ENCODE peak calls at places on chromosomes 3 and 15, in ten cellular contexts. One of them, this sample, is unnamed.
A peak's percentile ranks its signal among the peaks of the same experiment; 100 is the strongest.

GRCh38 chr3:180059351-180059750 is 22.6 kb upstream of the PEX5L start:
- DNase-seq in A673: no peak
- DNase-seq in cardiac muscle cell: no peak
- DNase-seq in HEK293T: no peak
- DNase-seq in heart left ventricle: no peak
- DNase-seq in hepatic stellate cell: no peak
- DNase-seq in AG04450: no peak
- DNase-seq in AG09319: no peak
- DNase-seq in AML-193: no peak
- DNase-seq in GM06990: no peak
- DNase-seq in this sample: no peak

GRCh38 chr15:31605467-31605931 is 278.9 kb downstream of the KLF13 start:
- DNase-seq in A673: peak; percentile 15
- DNase-seq in cardiac muscle cell: peak; percentile 31
- DNase-seq in HEK293T: no peak
- DNase-seq in heart left ventricle: no peak
- DNase-seq in hepatic stellate cell: peak; percentile 56
- DNase-seq in AG04450: no peak
- DNase-seq in AG09319: no peak
- DNase-seq in AML-193: peak; percentile 24
- DNase-seq in GM06990: no peak
- DNase-seq in this sample: peak; percentile 67

GRCh38 chr3:88031543-88032148 is 27.2 kb downstream of the CGGBP1 start:
- DNase-seq in A673: peak; percentile 24
- DNase-seq in cardiac muscle cell: no peak
- DNase-seq in HEK293T: no peak
- DNase-seq in heart left ventricle: no peak
- DNase-seq in hepatic stellate cell: peak; percentile 27
- DNase-seq in AG04450: no peak
- DNase-seq in AG09319: no peak
- DNase-seq in AML-193: peak; percentile 49
- DNase-seq in GM06990: peak; percentile 12
- DNase-seq in this sample: no peak

GRCh38 chr3:71684752-71685151 is 40.5 kb downstream of the EIF4E3 start:
- DNase-seq in A673: peak; percentile 67
- DNase-seq in cardiac muscle cell: no peak
- DNase-seq in HEK293T: no peak
- DNase-seq in heart left ventricle: no peak
- DNase-seq in hepatic stellate cell: peak; percentile 40
- DNase-seq in AG04450: peak; percentile 57
- DNase-seq in AG09319: peak; percentile 82
- DNase-seq in AML-193: no peak
- DNase-seq in GM06990: no peak
- DNase-seq in this sample: peak; percentile 79

GRCh38 chr3:184590795-184591194 is 29.2 kb downstream of the EPHB3 start:
- DNase-seq in A673: peak; percentile 47
- DNase-seq in cardiac muscle cell: no peak
- DNase-seq in HEK293T: no peak
- DNase-seq in heart left ventricle: peak; percentile 28
- DNase-seq in hepatic stellate cell: no peak
- DNase-seq in AG04450: no peak
- DNase-seq in AG09319: no peak
- DNase-seq in AML-193: no peak
- DNase-seq in GM06990: no peak
- DNase-seq in this sample: no peak

GRCh38 chr15:66232267-66232625 is 21.3 kb downstream of the MEGF11 start:
- DNase-seq in A673: no peak
- DNase-seq in cardiac muscle cell: no peak
- DNase-seq in HEK293T: no peak
- DNase-seq in heart left ventricle: no peak
- DNase-seq in hepatic stellate cell: no peak
- DNase-seq in AG04450: no peak
- DNase-seq in AG09319: no peak
- DNase-seq in AML-193: no peak
- DNase-seq in GM06990: no peak
- DNase-seq in this sample: no peak

GRCh38 chr15:70426065-70426821 is 328.5 kb upstream of the TLE3 start:
- DNase-seq in A673: no peak
- DNase-seq in cardiac muscle cell: no peak
- DNase-seq in HEK293T: peak; percentile 19
- DNase-seq in heart left ventricle: no peak
- DNase-seq in hepatic stellate cell: peak; percentile 27
- DNase-seq in AG04450: no peak
- DNase-seq in AG09319: no peak
- DNase-seq in AML-193: no peak
- DNase-seq in GM06990: no peak
- DNase-seq in this sample: no peak

GRCh38 chr15:85770014-85770721 is 24.6 kb downstream of the KLHL25 start:
- DNase-seq in A673: no peak
- DNase-seq in cardiac muscle cell: no peak
- DNase-seq in HEK293T: no peak
- DNase-seq in heart left ventricle: no peak
- DNase-seq in hepatic stellate cell: no peak
- DNase-seq in AG04450: no peak
- DNase-seq in AG09319: no peak
- DNase-seq in AML-193: no peak
- DNase-seq in GM06990: no peak
- DNase-seq in this sample: no peak

GRCh38 chr3:172074578-172074977 is 35.2 kb downstream of the FNDC3B start:
- DNase-seq in A673: no peak
- DNase-seq in cardiac muscle cell: no peak
- DNase-seq in HEK293T: no peak
- DNase-seq in heart left ventricle: no peak
- DNase-seq in hepatic stellate cell: no peak
- DNase-seq in AG04450: no peak
- DNase-seq in AG09319: no peak
- DNase-seq in AML-193: peak; percentile 99
- DNase-seq in GM06990: no peak
- DNase-seq in this sample: no peak

GRCh38 chr3:184289426-184289938 is 9.6 kb upstream of the PSMD2 start:
- DNase-seq in A673: peak; percentile 69
- DNase-seq in cardiac muscle cell: peak; percentile 53
- DNase-seq in HEK293T: peak; percentile 69
- DNase-seq in heart left ventricle: peak; percentile 44
- DNase-seq in hepatic stellate cell: peak; percentile 68
- DNase-seq in AG04450: no peak
- DNase-seq in AG09319: no peak
- DNase-seq in AML-193: peak; percentile 70
- DNase-seq in GM06990: peak; percentile 23
- DNase-seq in this sample: no peak

GRCh38 chr3:72724070-72724469 is 124.2 kb downstream of the SHQ1 start:
- DNase-seq in A673: no peak
- DNase-seq in cardiac muscle cell: no peak
- DNase-seq in HEK293T: no peak
- DNase-seq in heart left ventricle: no peak
- DNase-seq in hepatic stellate cell: no peak
- DNase-seq in AG04450: no peak
- DNase-seq in AG09319: no peak
- DNase-seq in AML-193: no peak
- DNase-seq in GM06990: no peak
- DNase-seq in this sample: peak; percentile 95

GRCh38 chr15:80567721-80568157 is 127.4 kb upstream of the ABHD17C start:
- DNase-seq in A673: peak; percentile 75
- DNase-seq in cardiac muscle cell: peak; percentile 74
- DNase-seq in HEK293T: peak; percentile 75
- DNase-seq in heart left ventricle: peak; percentile 50
- DNase-seq in hepatic stellate cell: peak; percentile 86
- DNase-seq in AG04450: peak; percentile 73
- DNase-seq in AG09319: peak; percentile 85
- DNase-seq in AML-193: peak; percentile 59
- DNase-seq in GM06990: no peak
- DNase-seq in this sample: no peak

GRCh38 chr3:71893120-71893519 is 108.2 kb upstream of the PROK2 start:
- DNase-seq in A673: no peak
- DNase-seq in cardiac muscle cell: no peak
- DNase-seq in HEK293T: no peak
- DNase-seq in heart left ventricle: no peak
- DNase-seq in hepatic stellate cell: no peak
- DNase-seq in AG04450: no peak
- DNase-seq in AG09319: no peak
- DNase-seq in AML-193: no peak
- DNase-seq in GM06990: no peak
- DNase-seq in this sample: no peak

GRCh38 chr3:51703776-51704510 is 2.9 kb upstream of the GRM2 start:
- DNase-seq in A673: no peak
- DNase-seq in cardiac muscle cell: no peak
- DNase-seq in HEK293T: no peak
- DNase-seq in heart left ventricle: no peak
- DNase-seq in hepatic stellate cell: no peak
- DNase-seq in AG04450: no peak
- DNase-seq in AG09319: no peak
- DNase-seq in AML-193: no peak
- DNase-seq in GM06990: no peak
- DNase-seq in this sample: peak; percentile 43

GRCh38 chr15:73232771-73233170 is 136.0 kb downstream of the HCN4 start:
- DNase-seq in A673: no peak
- DNase-seq in cardiac muscle cell: no peak
- DNase-seq in HEK293T: no peak
- DNase-seq in heart left ventricle: no peak
- DNase-seq in hepatic stellate cell: no peak
- DNase-seq in AG04450: no peak
- DNase-seq in AG09319: no peak
- DNase-seq in AML-193: no peak
- DNase-seq in GM06990: no peak
- DNase-seq in this sample: no peak

GRCh38 chr3:78871048-78871447 is 896.8 kb downstream of the ROBO1 start:
- DNase-seq in A673: no peak
- DNase-seq in cardiac muscle cell: no peak
- DNase-seq in HEK293T: no peak
- DNase-seq in heart left ventricle: no peak
- DNase-seq in hepatic stellate cell: no peak
- DNase-seq in AG04450: no peak
- DNase-seq in AG09319: no peak
- DNase-seq in AML-193: no peak
- DNase-seq in GM06990: no peak
- DNase-seq in this sample: no peak

GRCh38 chr3:58214484-58215316 is 3.9 kb upstream of the DNASE1L3 start:
- DNase-seq in A673: no peak
- DNase-seq in cardiac muscle cell: no peak
- DNase-seq in HEK293T: no peak
- DNase-seq in heart left ventricle: no peak
- DNase-seq in hepatic stellate cell: no peak
- DNase-seq in AG04450: no peak
- DNase-seq in AG09319: no peak
- DNase-seq in AML-193: peak; percentile 44
- DNase-seq in GM06990: peak; percentile 81
- DNase-seq in this sample: peak; percentile 83

GRCh38 chr3:45123030-45123429 is 23.1 kb downstream of the CDCP1 start:
- DNase-seq in A673: no peak
- DNase-seq in cardiac muscle cell: no peak
- DNase-seq in HEK293T: no peak
- DNase-seq in heart left ventricle: no peak
- DNase-seq in hepatic stellate cell: no peak
- DNase-seq in AG04450: peak; percentile 94
- DNase-seq in AG09319: peak; percentile 53
- DNase-seq in AML-193: no peak
- DNase-seq in GM06990: no peak
- DNase-seq in this sample: no peak

GRCh38 chr3:126512916-126513650 is 4.5 kb downstream of the UROC1 start:
- DNase-seq in A673: no peak
- DNase-seq in cardiac muscle cell: no peak
- DNase-seq in HEK293T: no peak
- DNase-seq in heart left ventricle: peak; percentile 25
- DNase-seq in hepatic stellate cell: no peak
- DNase-seq in AG04450: no peak
- DNase-seq in AG09319: no peak
- DNase-seq in AML-193: no peak
- DNase-seq in GM06990: no peak
- DNase-seq in this sample: no peak

GRCh38 chr3:123732447-123732846 is 147.6 kb upstream of the HACD2 start:
- DNase-seq in A673: no peak
- DNase-seq in cardiac muscle cell: no peak
- DNase-seq in HEK293T: no peak
- DNase-seq in heart left ventricle: no peak
- DNase-seq in hepatic stellate cell: peak; percentile 49
- DNase-seq in AG04450: peak; percentile 88
- DNase-seq in AG09319: no peak
- DNase-seq in AML-193: no peak
- DNase-seq in GM06990: no peak
- DNase-seq in this sample: peak; percentile 88

GRCh38 chr15:87354661-87355410 is 901.7 kb downstream of the NTRK3 start:
- DNase-seq in A673: no peak
- DNase-seq in cardiac muscle cell: no peak
- DNase-seq in HEK293T: no peak
- DNase-seq in heart left ventricle: no peak
- DNase-seq in hepatic stellate cell: peak; percentile 3
- DNase-seq in AG04450: no peak
- DNase-seq in AG09319: no peak
- DNase-seq in AML-193: no peak
- DNase-seq in GM06990: no peak
- DNase-seq in this sample: no peak

GRCh38 chr15:74317820-74318375 is 49.5 kb downstream of the CYP11A1 start:
- DNase-seq in A673: peak; percentile 95
- DNase-seq in cardiac muscle cell: no peak
- DNase-seq in HEK293T: no peak
- DNase-seq in heart left ventricle: peak; percentile 93
- DNase-seq in hepatic stellate cell: peak; percentile 88
- DNase-seq in AG04450: peak; percentile 48
- DNase-seq in AG09319: peak; percentile 83
- DNase-seq in AML-193: no peak
- DNase-seq in GM06990: no peak
- DNase-seq in this sample: no peak

GRCh38 chr3:129577356-129577755 is 29.1 kb downstream of the PLXND1 start:
- DNase-seq in A673: no peak
- DNase-seq in cardiac muscle cell: no peak
- DNase-seq in HEK293T: no peak
- DNase-seq in heart left ventricle: no peak
- DNase-seq in hepatic stellate cell: no peak
- DNase-seq in AG04450: no peak
- DNase-seq in AG09319: no peak
- DNase-seq in AML-193: no peak
- DNase-seq in GM06990: no peak
- DNase-seq in this sample: no peak

GRCh38 chr15:35115155-35115725 is 30.1 kb upstream of the NANOGP8 start:
- DNase-seq in A673: no peak
- DNase-seq in cardiac muscle cell: peak; percentile 5
- DNase-seq in HEK293T: no peak
- DNase-seq in heart left ventricle: no peak
- DNase-seq in hepatic stellate cell: no peak
- DNase-seq in AG04450: no peak
- DNase-seq in AG09319: no peak
- DNase-seq in AML-193: no peak
- DNase-seq in GM06990: no peak
- DNase-seq in this sample: no peak

This sample was measured in RWPE2.